ENCODE peak calls at places on chromosomes 4 and X, in ten cellular contexts. H is lung microvascular endothelial cell; G is Calu3; U is HS-5; M is posterior cingulate gyrus; S is sciatic nerve; V is AG10803; F is stimulated activated effector memory CD8-positive, alpha-beta T cell treated with anti-CD3 and anti-CD28 coated beads, Interleukin-12 subunit alpha, Interleukin-12 subunit beta, amount 100 ng/mL, for 72 hours; Q is Kasumi-1; R is kidney glomerular epithelial cell. B is an unnamed sample.

GRCh38 chr4:136742330-136742729 is 790.0 kb downstream of the PCDH18 start:
- DNase-seq in R (no peak), V (no peak), G (no peak), H (no peak), M (no peak), Q (no peak), U (no peak), S (no peak), F (no peak), B (no peak)

GRCh38 chr4:129239088-129239487 is 143.1 kb downstream of the C4orf33 start:
- DNase-seq in S (peak), V (no peak), U (no peak), R (no peak), G (no peak), F (no peak), M (no peak), H (no peak), Q (no peak), B (no peak)

GRCh38 chr4:5787311-5787710 is 76.3 kb downstream of the EVC start:
- DNase-seq in S (no peak), M (no peak), H (no peak), Q (no peak), F (no peak), G (no peak), U (no peak), R (no peak), V (no peak), B (no peak)

GRCh38 chr4:141711211-141711610 is 74.8 kb downstream of the IL15 start:
- DNase-seq in F (no peak), M (no peak), H (peak), Q (peak), V (peak), S (no peak), U (no peak), G (peak), R (no peak), B (peak)

GRCh38 chr4:31793907-31794306 is 1073.7 kb downstream of the PCDH7 start:
- DNase-seq in R (no peak), U (no peak), S (no peak), H (no peak), F (no peak), Q (peak), M (no peak), G (no peak), V (no peak), B (no peak)

GRCh38 chr4:66893807-66894206 is 651.5 kb downstream of the CENPC start:
- DNase-seq in R (no peak), G (no peak), M (no peak), V (no peak), S (no peak), H (no peak), F (no peak), Q (no peak), U (no peak), B (no peak)

GRCh38 chr4:82524570-82525152 is 37.1 kb downstream of the TMEM150C start:
- DNase-seq in V (no peak), S (no peak), U (no peak), M (no peak), R (no peak), F (no peak), G (no peak), H (no peak), Q (no peak), B (no peak)

GRCh38 chrX:84186603-84187358 is 1.2 kb downstream of the RPS6KA6 start:
- DNase-seq in M (no peak), Q (no peak), U (no peak), H (no peak), F (no peak), V (no peak), G (peak), S (no peak), R (no peak), B (peak)

GRCh38 chr4:126470862-126471261 is 1156.1 kb downstream of the FAT4 start:
- DNase-seq in M (no peak), V (no peak), F (no peak), H (peak), G (no peak), R (no peak), Q (peak), S (no peak), U (no peak), B (peak)

B was measured in endothelial cell of umbilical vein.